ENCODE peak calls at places on chromosomes 6 and 20, in ten cellular contexts. One of them, this sample, is unnamed. For H3K4me1, the result is how much of the 10 kb centered on the place peaks cover.

GRCh38 chr6:30720738-30721197 is 616 bp downstream of the TUBB start:
- DNase-seq in CD8-positive, alpha-beta T cell: peak
- DNase-seq in left ventricle myocardium inferior: peak
- DNase-seq in effector memory CD4-positive, alpha-beta T cell: peak
- DNase-seq in PC-3: peak
- DNase-seq in cardiac muscle cell: peak
- DNase-seq in hepatocyte: peak
- DNase-seq in tibial artery: peak
- DNase-seq in IMR-90: peak
- DNase-seq in pancreas: peak
- DNase-seq in this sample: peak

GRCh38 chr20:9360427-9360826 is 154.0 kb upstream of the LAMP5 start:
- DNase-seq in left ventricle myocardium inferior: no peak
- DNase-seq in cardiac muscle cell: no peak
- DNase-seq in effector memory CD4-positive, alpha-beta T cell: no peak
- DNase-seq in pancreas: no peak
- DNase-seq in IMR-90: peak
- DNase-seq in CD8-positive, alpha-beta T cell: no peak
- DNase-seq in PC-3: no peak
- DNase-seq in hepatocyte: no peak
- DNase-seq in tibial artery: no peak
- DNase-seq in this sample: no peak

GRCh38 chr6:158086706-158087518 is 81.2 kb downstream of the SERAC1 start:
- DNase-seq in IMR-90: no peak
- DNase-seq in tibial artery: peak
- DNase-seq in left ventricle myocardium inferior: peak
- DNase-seq in PC-3: no peak
- DNase-seq in cardiac muscle cell: no peak
- DNase-seq in hepatocyte: no peak
- DNase-seq in pancreas: no peak
- DNase-seq in effector memory CD4-positive, alpha-beta T cell: no peak
- DNase-seq in CD8-positive, alpha-beta T cell: no peak
- DNase-seq in this sample: no peak

GRCh38 chr20:61673152-61673551 is 392.5 kb downstream of the TAF4 start:
- DNase-seq in pancreas: no peak
- DNase-seq in left ventricle myocardium inferior: no peak
- DNase-seq in hepatocyte: no peak
- DNase-seq in effector memory CD4-positive, alpha-beta T cell: no peak
- DNase-seq in tibial artery: no peak
- DNase-seq in PC-3: no peak
- DNase-seq in CD8-positive, alpha-beta T cell: no peak
- DNase-seq in IMR-90: no peak
- DNase-seq in cardiac muscle cell: no peak
- DNase-seq in this sample: no peak

GRCh38 chr20:3896302-3896701 is 7.1 kb downstream of the PANK2 start:
- DNase-seq in tibial artery: no peak
- DNase-seq in pancreas: no peak
- DNase-seq in PC-3: no peak
- DNase-seq in CD8-positive, alpha-beta T cell: no peak
- DNase-seq in cardiac muscle cell: peak
- DNase-seq in IMR-90: peak
- DNase-seq in left ventricle myocardium inferior: no peak
- DNase-seq in effector memory CD4-positive, alpha-beta T cell: no peak
- DNase-seq in hepatocyte: no peak
- DNase-seq in this sample: no peak

GRCh38 chr20:54340667-54341081 is 132.8 kb downstream of the PFDN4 start:
- DNase-seq in PC-3: peak
- DNase-seq in IMR-90: peak
- DNase-seq in cardiac muscle cell: peak
- DNase-seq in effector memory CD4-positive, alpha-beta T cell: no peak
- DNase-seq in pancreas: no peak
- DNase-seq in left ventricle myocardium inferior: no peak
- DNase-seq in hepatocyte: no peak
- DNase-seq in tibial artery: no peak
- DNase-seq in CD8-positive, alpha-beta T cell: no peak
- DNase-seq in this sample: no peak

GRCh38 chr6:25942561-25943147 is 12.2 kb upstream of the SLC17A2 start:
- DNase-seq in effector memory CD4-positive, alpha-beta T cell: no peak
- DNase-seq in CD8-positive, alpha-beta T cell: no peak
- DNase-seq in hepatocyte: peak
- DNase-seq in pancreas: no peak
- DNase-seq in cardiac muscle cell: peak
- DNase-seq in PC-3: peak
- DNase-seq in tibial artery: no peak
- DNase-seq in IMR-90: peak
- DNase-seq in left ventricle myocardium inferior: no peak
- DNase-seq in this sample: peak

GRCh38 chr6:97207383-97207782 is 75.6 kb downstream of the MMS22L start:
- DNase-seq in hepatocyte: no peak
- DNase-seq in PC-3: no peak
- DNase-seq in IMR-90: no peak
- DNase-seq in tibial artery: no peak
- DNase-seq in effector memory CD4-positive, alpha-beta T cell: no peak
- DNase-seq in pancreas: no peak
- DNase-seq in cardiac muscle cell: no peak
- DNase-seq in left ventricle myocardium inferior: no peak
- DNase-seq in CD8-positive, alpha-beta T cell: no peak
- DNase-seq in this sample: no peak

GRCh38 chr20:46977204-46977603 is 82.6 kb downstream of the EYA2 start:
- DNase-seq in IMR-90: no peak
- DNase-seq in effector memory CD4-positive, alpha-beta T cell: no peak
- DNase-seq in PC-3: no peak
- DNase-seq in hepatocyte: no peak
- DNase-seq in left ventricle myocardium inferior: no peak
- DNase-seq in cardiac muscle cell: no peak
- DNase-seq in tibial artery: no peak
- DNase-seq in CD8-positive, alpha-beta T cell: no peak
- DNase-seq in pancreas: no peak
- DNase-seq in this sample: no peak

GRCh38 chr20:46978871-46979536 is 84.4 kb downstream of the EYA2 start:
- DNase-seq in cardiac muscle cell: peak
- DNase-seq in pancreas: no peak
- DNase-seq in CD8-positive, alpha-beta T cell: no peak
- DNase-seq in PC-3: no peak
- DNase-seq in hepatocyte: no peak
- DNase-seq in left ventricle myocardium inferior: peak
- DNase-seq in effector memory CD4-positive, alpha-beta T cell: no peak
- DNase-seq in IMR-90: no peak
- DNase-seq in tibial artery: no peak
- DNase-seq in this sample: no peak

GRCh38 chr20:46977909-46978588 is 83.4 kb downstream of the EYA2 start:
- DNase-seq in cardiac muscle cell: no peak
- DNase-seq in CD8-positive, alpha-beta T cell: no peak
- DNase-seq in IMR-90: no peak
- DNase-seq in PC-3: no peak
- DNase-seq in left ventricle myocardium inferior: no peak
- DNase-seq in pancreas: no peak
- DNase-seq in effector memory CD4-positive, alpha-beta T cell: no peak
- DNase-seq in hepatocyte: no peak
- DNase-seq in tibial artery: no peak
- DNase-seq in this sample: no peak

GRCh38 chr20:46981184-46981583 is 86.5 kb downstream of the EYA2 start:
- DNase-seq in CD8-positive, alpha-beta T cell: no peak
- DNase-seq in tibial artery: no peak
- DNase-seq in hepatocyte: no peak
- DNase-seq in effector memory CD4-positive, alpha-beta T cell: no peak
- DNase-seq in left ventricle myocardium inferior: no peak
- DNase-seq in pancreas: no peak
- DNase-seq in cardiac muscle cell: no peak
- DNase-seq in IMR-90: no peak
- DNase-seq in PC-3: no peak
- DNase-seq in this sample: no peak

GRCh38 chr20:46979603-46980241 is 85.1 kb downstream of the EYA2 start:
- DNase-seq in left ventricle myocardium inferior: no peak
- DNase-seq in IMR-90: no peak
- DNase-seq in cardiac muscle cell: no peak
- DNase-seq in tibial artery: no peak
- DNase-seq in pancreas: no peak
- DNase-seq in effector memory CD4-positive, alpha-beta T cell: no peak
- DNase-seq in hepatocyte: no peak
- DNase-seq in PC-3: no peak
- DNase-seq in CD8-positive, alpha-beta T cell: no peak
- DNase-seq in this sample: no peak
- H3K4me3 ChIP-seq in left ventricle myocardium inferior: no peak
- H3K4me3 ChIP-seq in IMR-90: no peak
- H3K4me3 ChIP-seq in cardiac muscle cell: no peak
- H3K4me3 ChIP-seq in tibial artery: no peak
- H3K4me3 ChIP-seq in pancreas: no peak
- H3K4me3 ChIP-seq in effector memory CD4-positive, alpha-beta T cell: no peak
- H3K4me3 ChIP-seq in hepatocyte: no peak
- H3K4me3 ChIP-seq in PC-3: no peak
- H3K4me3 ChIP-seq in CD8-positive, alpha-beta T cell: no peak
- H3K4me3 ChIP-seq in this sample: no peak

GRCh38 chr6:37054580-37054979 is 49.1 kb downstream of the FGD2 start:
- DNase-seq in IMR-90: no peak
- DNase-seq in CD8-positive, alpha-beta T cell: no peak
- DNase-seq in cardiac muscle cell: no peak
- DNase-seq in pancreas: no peak
- DNase-seq in effector memory CD4-positive, alpha-beta T cell: no peak
- DNase-seq in tibial artery: no peak
- DNase-seq in PC-3: no peak
- DNase-seq in left ventricle myocardium inferior: no peak
- DNase-seq in hepatocyte: no peak
- DNase-seq in this sample: no peak

GRCh38 chr6:37057128-37057471 is 51.6 kb downstream of the FGD2 start:
- DNase-seq in left ventricle myocardium inferior: no peak
- DNase-seq in tibial artery: no peak
- DNase-seq in pancreas: no peak
- DNase-seq in PC-3: no peak
- DNase-seq in effector memory CD4-positive, alpha-beta T cell: no peak
- DNase-seq in hepatocyte: no peak
- DNase-seq in CD8-positive, alpha-beta T cell: no peak
- DNase-seq in cardiac muscle cell: no peak
- DNase-seq in IMR-90: no peak
- DNase-seq in this sample: no peak

GRCh38 chr6:37057678-37058077 is 52.2 kb downstream of the FGD2 start:
- DNase-seq in PC-3: no peak
- DNase-seq in pancreas: no peak
- DNase-seq in cardiac muscle cell: no peak
- DNase-seq in CD8-positive, alpha-beta T cell: no peak
- DNase-seq in effector memory CD4-positive, alpha-beta T cell: no peak
- DNase-seq in hepatocyte: no peak
- DNase-seq in left ventricle myocardium inferior: no peak
- DNase-seq in IMR-90: no peak
- DNase-seq in tibial artery: no peak
- DNase-seq in this sample: no peak

GRCh38 chr6:37056439-37057127 is 51.1 kb downstream of the FGD2 start:
- DNase-seq in hepatocyte: peak
- DNase-seq in effector memory CD4-positive, alpha-beta T cell: no peak
- DNase-seq in left ventricle myocardium inferior: no peak
- DNase-seq in cardiac muscle cell: no peak
- DNase-seq in CD8-positive, alpha-beta T cell: no peak
- DNase-seq in tibial artery: no peak
- DNase-seq in pancreas: no peak
- DNase-seq in IMR-90: peak
- DNase-seq in PC-3: peak
- DNase-seq in this sample: no peak

GRCh38 chr6:37056112-37056403 is 50.6 kb downstream of the FGD2 start:
- DNase-seq in PC-3: peak
- DNase-seq in hepatocyte: no peak
- DNase-seq in IMR-90: no peak
- DNase-seq in pancreas: no peak
- DNase-seq in tibial artery: no peak
- DNase-seq in CD8-positive, alpha-beta T cell: no peak
- DNase-seq in effector memory CD4-positive, alpha-beta T cell: no peak
- DNase-seq in left ventricle myocardium inferior: no peak
- DNase-seq in cardiac muscle cell: no peak
- DNase-seq in this sample: no peak
- H3K4me1 ChIP-seq in PC-3: half or more
- H3K4me1 ChIP-seq in hepatocyte: under half
- H3K4me1 ChIP-seq in IMR-90: under half
- H3K4me1 ChIP-seq in pancreas: under half
- H3K4me1 ChIP-seq in tibial artery: under half
- H3K4me1 ChIP-seq in CD8-positive, alpha-beta T cell: under half
- H3K4me1 ChIP-seq in effector memory CD4-positive, alpha-beta T cell: under half
- H3K4me1 ChIP-seq in left ventricle myocardium inferior: under half
- H3K4me1 ChIP-seq in cardiac muscle cell: under half
- H3K4me1 ChIP-seq in this sample: under half

GRCh38 chr6:3946779-3947178 is 97.6 kb downstream of the FAM50B start:
- DNase-seq in pancreas: no peak
- DNase-seq in hepatocyte: no peak
- DNase-seq in tibial artery: no peak
- DNase-seq in CD8-positive, alpha-beta T cell: no peak
- DNase-seq in left ventricle myocardium inferior: no peak
- DNase-seq in PC-3: no peak
- DNase-seq in IMR-90: no peak
- DNase-seq in effector memory CD4-positive, alpha-beta T cell: no peak
- DNase-seq in cardiac muscle cell: peak
- DNase-seq in this sample: no peak
- H3K4me3 ChIP-seq in pancreas: no peak
- H3K4me3 ChIP-seq in hepatocyte: no peak
- H3K4me3 ChIP-seq in tibial artery: peak
- H3K4me3 ChIP-seq in CD8-positive, alpha-beta T cell: no peak
- H3K4me3 ChIP-seq in left ventricle myocardium inferior: no peak
- H3K4me3 ChIP-seq in PC-3: no peak
- H3K4me3 ChIP-seq in IMR-90: no peak
- H3K4me3 ChIP-seq in effector memory CD4-positive, alpha-beta T cell: no peak
- H3K4me3 ChIP-seq in cardiac muscle cell: no peak
- H3K4me3 ChIP-seq in this sample: no peak

GRCh38 chr6:151034825-151035781 is 169.6 kb downstream of the MTHFD1L start:
- DNase-seq in hepatocyte: no peak
- DNase-seq in tibial artery: no peak
- DNase-seq in CD8-positive, alpha-beta T cell: no peak
- DNase-seq in left ventricle myocardium inferior: no peak
- DNase-seq in cardiac muscle cell: no peak
- DNase-seq in IMR-90: no peak
- DNase-seq in effector memory CD4-positive, alpha-beta T cell: no peak
- DNase-seq in pancreas: no peak
- DNase-seq in PC-3: no peak
- DNase-seq in this sample: no peak

GRCh38 chr6:151041686-151042085 is 176.2 kb downstream of the MTHFD1L start:
- DNase-seq in CD8-positive, alpha-beta T cell: no peak
- DNase-seq in hepatocyte: no peak
- DNase-seq in tibial artery: no peak
- DNase-seq in left ventricle myocardium inferior: no peak
- DNase-seq in effector memory CD4-positive, alpha-beta T cell: no peak
- DNase-seq in pancreas: no peak
- DNase-seq in PC-3: no peak
- DNase-seq in IMR-90: no peak
- DNase-seq in cardiac muscle cell: no peak
- DNase-seq in this sample: no peak

GRCh38 chr6:151038616-151039015 is 173.1 kb downstream of the MTHFD1L start:
- DNase-seq in PC-3: no peak
- DNase-seq in left ventricle myocardium inferior: no peak
- DNase-seq in hepatocyte: no peak
- DNase-seq in IMR-90: no peak
- DNase-seq in effector memory CD4-positive, alpha-beta T cell: no peak
- DNase-seq in pancreas: no peak
- DNase-seq in tibial artery: no peak
- DNase-seq in cardiac muscle cell: no peak
- DNase-seq in CD8-positive, alpha-beta T cell: no peak
- DNase-seq in this sample: no peak

GRCh38 chr6:151032034-151032433 is 166.5 kb downstream of the MTHFD1L start:
- DNase-seq in tibial artery: no peak
- DNase-seq in left ventricle myocardium inferior: no peak
- DNase-seq in effector memory CD4-positive, alpha-beta T cell: no peak
- DNase-seq in PC-3: no peak
- DNase-seq in pancreas: no peak
- DNase-seq in hepatocyte: no peak
- DNase-seq in cardiac muscle cell: no peak
- DNase-seq in CD8-positive, alpha-beta T cell: no peak
- DNase-seq in IMR-90: no peak
- DNase-seq in this sample: no peak

DNA sequence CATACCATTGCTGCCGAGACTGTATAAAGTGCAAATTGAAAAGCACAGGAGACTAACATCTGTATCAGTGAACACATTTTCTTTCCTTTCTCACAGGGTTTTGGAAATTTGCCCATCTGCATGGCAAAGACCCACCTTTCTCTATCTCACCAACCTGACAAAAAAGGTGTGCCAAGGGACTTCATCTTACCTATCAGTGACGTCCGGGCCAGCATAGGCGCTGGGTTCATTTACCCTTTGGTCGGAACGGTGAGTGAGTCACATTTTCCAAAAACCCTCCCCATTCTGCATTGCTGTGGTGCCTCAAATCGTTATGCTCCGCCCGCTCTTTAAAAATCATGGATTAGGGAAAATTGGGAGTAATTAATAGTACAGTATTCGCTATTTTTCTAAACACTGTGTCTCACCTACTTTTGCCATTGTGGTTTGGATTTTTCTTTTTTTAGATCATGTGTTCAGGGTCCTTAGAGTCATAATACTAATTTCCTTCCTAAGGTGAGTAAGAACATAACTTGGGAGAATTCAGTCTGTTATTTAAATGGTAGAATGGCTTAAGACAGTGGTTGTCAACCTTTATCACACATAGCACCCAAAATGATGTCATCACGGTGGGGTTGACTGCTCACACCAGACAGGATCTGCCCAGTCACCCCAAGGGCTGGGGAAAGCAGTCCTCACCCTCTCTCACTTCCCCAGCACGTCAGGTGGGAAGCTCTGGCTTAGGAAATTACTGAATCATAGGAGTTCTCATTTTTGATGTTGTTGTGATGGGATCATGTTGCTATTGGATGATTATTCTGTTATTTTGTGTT is 171.6 kb downstream of the MTHFD1L start:
- DNase-seq in pancreas: no peak
- DNase-seq in IMR-90: peak
- DNase-seq in effector memory CD4-positive, alpha-beta T cell: no peak
- DNase-seq in hepatocyte: no peak
- DNase-seq in left ventricle myocardium inferior: no peak
- DNase-seq in CD8-positive, alpha-beta T cell: no peak
- DNase-seq in PC-3: peak
- DNase-seq in tibial artery: no peak
- DNase-seq in cardiac muscle cell: no peak
- DNase-seq in this sample: no peak
- H3K4me1 ChIP-seq in pancreas: under half
- H3K4me1 ChIP-seq in IMR-90: under half
- H3K4me1 ChIP-seq in effector memory CD4-positive, alpha-beta T cell: under half
- H3K4me1 ChIP-seq in hepatocyte: under half
- H3K4me1 ChIP-seq in left ventricle myocardium inferior: under half
- H3K4me1 ChIP-seq in CD8-positive, alpha-beta T cell: under half
- H3K4me1 ChIP-seq in PC-3: under half
- H3K4me1 ChIP-seq in tibial artery: under half
- H3K4me1 ChIP-seq in cardiac muscle cell: under half
- H3K4me1 ChIP-seq in this sample: under half

This sample was measured in CD4-positive, CD25-positive, alpha-beta regulatory T cell.